ENCODE peak calls at places on chromosomes 1 and 21, in five cellular contexts. One of them, this sample, is unnamed.

GRCh38 chr1:108692724-108693655 is 880 bp downstream of the PRPF38B start:
- DNase-seq in NT2/D1: peak
- DNase-seq in activated CD4-positive, alpha-beta T cell treated with anti-CD3 and anti-CD28 coated beads, Interleukin-2, amount 50 U/mL, for 24 hours: no peak
- DNase-seq in lower lobe of right lung: peak
- DNase-seq in tibial artery: peak
- DNase-seq in this sample: peak

GRCh38 chr1:119347858-119348257 is 20.7 kb upstream of the HAO2 start:
- DNase-seq in tibial artery: no peak
- DNase-seq in activated CD4-positive, alpha-beta T cell treated with anti-CD3 and anti-CD28 coated beads, Interleukin-2, amount 50 U/mL, for 24 hours: no peak
- DNase-seq in NT2/D1: no peak
- DNase-seq in lower lobe of right lung: no peak
- DNase-seq in this sample: no peak

GRCh38 chr1:5649166-5649551 is 343.1 kb downstream of the NPHP4 start:
- DNase-seq in activated CD4-positive, alpha-beta T cell treated with anti-CD3 and anti-CD28 coated beads, Interleukin-2, amount 50 U/mL, for 24 hours: no peak
- DNase-seq in lower lobe of right lung: no peak
- DNase-seq in tibial artery: no peak
- DNase-seq in NT2/D1: no peak
- DNase-seq in this sample: no peak

GRCh38 chr1:118143828-118144227 is 41.2 kb downstream of the SPAG17 start:
- DNase-seq in NT2/D1: no peak
- DNase-seq in lower lobe of right lung: no peak
- DNase-seq in tibial artery: no peak
- DNase-seq in activated CD4-positive, alpha-beta T cell treated with anti-CD3 and anti-CD28 coated beads, Interleukin-2, amount 50 U/mL, for 24 hours: no peak
- DNase-seq in this sample: no peak

GRCh38 chr1:159879977-159880376 is 17.5 kb upstream of the VSIG8 start:
- DNase-seq in tibial artery: no peak
- DNase-seq in activated CD4-positive, alpha-beta T cell treated with anti-CD3 and anti-CD28 coated beads, Interleukin-2, amount 50 U/mL, for 24 hours: no peak
- DNase-seq in lower lobe of right lung: no peak
- DNase-seq in NT2/D1: no peak
- DNase-seq in this sample: no peak

GRCh38 chr1:40739455-40740008 is 44.1 kb upstream of the KCNQ4 start:
- DNase-seq in lower lobe of right lung: no peak
- DNase-seq in tibial artery: no peak
- DNase-seq in NT2/D1: no peak
- DNase-seq in activated CD4-positive, alpha-beta T cell treated with anti-CD3 and anti-CD28 coated beads, Interleukin-2, amount 50 U/mL, for 24 hours: no peak
- DNase-seq in this sample: no peak

GRCh38 chr1:234782057-234782800 is 172.3 kb upstream of the IRF2BP2 start:
- DNase-seq in NT2/D1: no peak
- DNase-seq in lower lobe of right lung: no peak
- DNase-seq in tibial artery: no peak
- DNase-seq in activated CD4-positive, alpha-beta T cell treated with anti-CD3 and anti-CD28 coated beads, Interleukin-2, amount 50 U/mL, for 24 hours: no peak
- DNase-seq in this sample: no peak

GRCh38 chr1:42479621-42480020 is 16.5 kb downstream of the CCDC30 start:
- DNase-seq in activated CD4-positive, alpha-beta T cell treated with anti-CD3 and anti-CD28 coated beads, Interleukin-2, amount 50 U/mL, for 24 hours: no peak
- DNase-seq in tibial artery: no peak
- DNase-seq in lower lobe of right lung: no peak
- DNase-seq in NT2/D1: no peak
- DNase-seq in this sample: no peak

GRCh38 chr1:186781731-186782130 is 47.0 kb upstream of the PLA2G4A start:
- DNase-seq in activated CD4-positive, alpha-beta T cell treated with anti-CD3 and anti-CD28 coated beads, Interleukin-2, amount 50 U/mL, for 24 hours: no peak
- DNase-seq in NT2/D1: no peak
- DNase-seq in lower lobe of right lung: no peak
- DNase-seq in tibial artery: no peak
- DNase-seq in this sample: no peak

GRCh38 chr1:235075955-235076308 is 52.7 kb downstream of the TOMM20 start:
- DNase-seq in lower lobe of right lung: peak
- DNase-seq in tibial artery: no peak
- DNase-seq in activated CD4-positive, alpha-beta T cell treated with anti-CD3 and anti-CD28 coated beads, Interleukin-2, amount 50 U/mL, for 24 hours: no peak
- DNase-seq in NT2/D1: no peak
- DNase-seq in this sample: peak

GRCh38 chr1:6280761-6281451 is 20.0 kb upstream of the GPR153 start:
- DNase-seq in lower lobe of right lung: peak
- DNase-seq in activated CD4-positive, alpha-beta T cell treated with anti-CD3 and anti-CD28 coated beads, Interleukin-2, amount 50 U/mL, for 24 hours: no peak
- DNase-seq in NT2/D1: no peak
- DNase-seq in tibial artery: no peak
- DNase-seq in this sample: peak

GRCh38 chr1:2554621-2555387 is 1.4 kb upstream of the TNFRSF14 start:
- DNase-seq in activated CD4-positive, alpha-beta T cell treated with anti-CD3 and anti-CD28 coated beads, Interleukin-2, amount 50 U/mL, for 24 hours: no peak
- DNase-seq in lower lobe of right lung: no peak
- DNase-seq in tibial artery: no peak
- DNase-seq in NT2/D1: no peak
- DNase-seq in this sample: no peak

GRCh38 chr1:178614286-178614685 is 101.4 kb downstream of the TEX35 start:
- DNase-seq in tibial artery: no peak
- DNase-seq in lower lobe of right lung: no peak
- DNase-seq in activated CD4-positive, alpha-beta T cell treated with anti-CD3 and anti-CD28 coated beads, Interleukin-2, amount 50 U/mL, for 24 hours: no peak
- DNase-seq in NT2/D1: no peak
- DNase-seq in this sample: no peak

GRCh38 chr1:151187205-151187604 is 2.8 kb downstream of the VPS72 start:
- DNase-seq in lower lobe of right lung: no peak
- DNase-seq in activated CD4-positive, alpha-beta T cell treated with anti-CD3 and anti-CD28 coated beads, Interleukin-2, amount 50 U/mL, for 24 hours: no peak
- DNase-seq in NT2/D1: no peak
- DNase-seq in tibial artery: peak
- DNase-seq in this sample: no peak

GRCh38 chr21:46322351-46323226 is 1.1 kb downstream of the C21orf58 start:
- DNase-seq in lower lobe of right lung: no peak
- DNase-seq in activated CD4-positive, alpha-beta T cell treated with anti-CD3 and anti-CD28 coated beads, Interleukin-2, amount 50 U/mL, for 24 hours: no peak
- DNase-seq in tibial artery: no peak
- DNase-seq in NT2/D1: no peak
- DNase-seq in this sample: no peak

GRCh38 chr1:212684511-212685090 is 15.0 kb downstream of the BATF3 start:
- DNase-seq in NT2/D1: no peak
- DNase-seq in activated CD4-positive, alpha-beta T cell treated with anti-CD3 and anti-CD28 coated beads, Interleukin-2, amount 50 U/mL, for 24 hours: no peak
- DNase-seq in tibial artery: no peak
- DNase-seq in lower lobe of right lung: no peak
- DNase-seq in this sample: no peak

GRCh38 chr1:206706298-206706791 is 21.6 kb downstream of the MAPKAPK2 start:
- DNase-seq in tibial artery: peak
- DNase-seq in NT2/D1: no peak
- DNase-seq in lower lobe of right lung: no peak
- DNase-seq in activated CD4-positive, alpha-beta T cell treated with anti-CD3 and anti-CD28 coated beads, Interleukin-2, amount 50 U/mL, for 24 hours: no peak
- DNase-seq in this sample: peak

GRCh38 chr1:243628476-243628907 is 221.6 kb downstream of the AKT3 start:
- DNase-seq in tibial artery: no peak
- DNase-seq in lower lobe of right lung: no peak
- DNase-seq in activated CD4-positive, alpha-beta T cell treated with anti-CD3 and anti-CD28 coated beads, Interleukin-2, amount 50 U/mL, for 24 hours: no peak
- DNase-seq in NT2/D1: no peak
- DNase-seq in this sample: no peak

GRCh38 chr1:165492845-165493244 is 47.9 kb upstream of the RXRG start:
- DNase-seq in NT2/D1: no peak
- DNase-seq in tibial artery: no peak
- DNase-seq in activated CD4-positive, alpha-beta T cell treated with anti-CD3 and anti-CD28 coated beads, Interleukin-2, amount 50 U/mL, for 24 hours: no peak
- DNase-seq in lower lobe of right lung: no peak
- DNase-seq in this sample: no peak

GRCh38 chr21:29164330-29164942 is 34.0 kb downstream of the MAP3K7CL start:
- DNase-seq in tibial artery: no peak
- DNase-seq in lower lobe of right lung: no peak
- DNase-seq in activated CD4-positive, alpha-beta T cell treated with anti-CD3 and anti-CD28 coated beads, Interleukin-2, amount 50 U/mL, for 24 hours: no peak
- DNase-seq in NT2/D1: peak
- DNase-seq in this sample: no peak

GRCh38 chr1:83692524-83693336 is 306.2 kb downstream of the TTLL7 start:
- DNase-seq in activated CD4-positive, alpha-beta T cell treated with anti-CD3 and anti-CD28 coated beads, Interleukin-2, amount 50 U/mL, for 24 hours: no peak
- DNase-seq in NT2/D1: peak
- DNase-seq in lower lobe of right lung: no peak
- DNase-seq in tibial artery: no peak
- DNase-seq in this sample: peak

GRCh38 chr1:112719706-112720105 is 4.6 kb upstream of the PPM1J start:
- DNase-seq in activated CD4-positive, alpha-beta T cell treated with anti-CD3 and anti-CD28 coated beads, Interleukin-2, amount 50 U/mL, for 24 hours: no peak
- DNase-seq in tibial artery: peak
- DNase-seq in lower lobe of right lung: no peak
- DNase-seq in NT2/D1: no peak
- DNase-seq in this sample: no peak

GRCh38 chr1:205774277-205775014 is 836 bp downstream of the RAB29 start:
- DNase-seq in NT2/D1: no peak
- DNase-seq in tibial artery: peak
- DNase-seq in activated CD4-positive, alpha-beta T cell treated with anti-CD3 and anti-CD28 coated beads, Interleukin-2, amount 50 U/mL, for 24 hours: no peak
- DNase-seq in lower lobe of right lung: peak
- DNase-seq in this sample: no peak

GRCh38 chr1:99638853-99639252 is 7.1 kb upstream of the PALMD start:
- DNase-seq in activated CD4-positive, alpha-beta T cell treated with anti-CD3 and anti-CD28 coated beads, Interleukin-2, amount 50 U/mL, for 24 hours: no peak
- DNase-seq in NT2/D1: no peak
- DNase-seq in lower lobe of right lung: no peak
- DNase-seq in tibial artery: no peak
- DNase-seq in this sample: no peak

GRCh38 chr1:2971609-2972008 is 49.7 kb upstream of the ACTRT2 start:
- DNase-seq in NT2/D1: no peak
- DNase-seq in activated CD4-positive, alpha-beta T cell treated with anti-CD3 and anti-CD28 coated beads, Interleukin-2, amount 50 U/mL, for 24 hours: no peak
- DNase-seq in lower lobe of right lung: no peak
- DNase-seq in tibial artery: peak
- DNase-seq in this sample: peak

GRCh38 chr1:66510407-66510806 is 23.5 kb upstream of the SGIP1 start:
- DNase-seq in NT2/D1: no peak
- DNase-seq in activated CD4-positive, alpha-beta T cell treated with anti-CD3 and anti-CD28 coated beads, Interleukin-2, amount 50 U/mL, for 24 hours: no peak
- DNase-seq in lower lobe of right lung: no peak
- DNase-seq in tibial artery: no peak
- DNase-seq in this sample: peak

GRCh38 chr1:151399890-151400235 is 490 bp downstream of the PSMB4 start:
- DNase-seq in tibial artery: no peak
- DNase-seq in NT2/D1: peak
- DNase-seq in activated CD4-positive, alpha-beta T cell treated with anti-CD3 and anti-CD28 coated beads, Interleukin-2, amount 50 U/mL, for 24 hours: no peak
- DNase-seq in lower lobe of right lung: no peak
- DNase-seq in this sample: no peak

GRCh38 chr1:160207751-160208150 is 2.6 kb downstream of the PEA15 start:
- DNase-seq in tibial artery: no peak
- DNase-seq in NT2/D1: no peak
- DNase-seq in activated CD4-positive, alpha-beta T cell treated with anti-CD3 and anti-CD28 coated beads, Interleukin-2, amount 50 U/mL, for 24 hours: no peak
- DNase-seq in lower lobe of right lung: no peak
- DNase-seq in this sample: no peak

GRCh38 chr1:14522331-14523241 is 75.9 kb upstream of the KAZN start:
- DNase-seq in NT2/D1: no peak
- DNase-seq in tibial artery: no peak
- DNase-seq in lower lobe of right lung: no peak
- DNase-seq in activated CD4-positive, alpha-beta T cell treated with anti-CD3 and anti-CD28 coated beads, Interleukin-2, amount 50 U/mL, for 24 hours: no peak
- DNase-seq in this sample: peak

GRCh38 chr1:155136728-155137127 is 1.1 kb downstream of the SLC50A1 start:
- DNase-seq in activated CD4-positive, alpha-beta T cell treated with anti-CD3 and anti-CD28 coated beads, Interleukin-2, amount 50 U/mL, for 24 hours: no peak
- DNase-seq in NT2/D1: no peak
- DNase-seq in lower lobe of right lung: no peak
- DNase-seq in tibial artery: no peak
- DNase-seq in this sample: no peak

GRCh38 chr21:42056996-42057689 is 14.0 kb upstream of the UMODL1 start:
- DNase-seq in lower lobe of right lung: peak
- DNase-seq in tibial artery: peak
- DNase-seq in activated CD4-positive, alpha-beta T cell treated with anti-CD3 and anti-CD28 coated beads, Interleukin-2, amount 50 U/mL, for 24 hours: no peak
- DNase-seq in NT2/D1: no peak
- DNase-seq in this sample: peak

GRCh38 chr1:7218210-7218832 is 433.1 kb downstream of the CAMTA1 start:
- DNase-seq in activated CD4-positive, alpha-beta T cell treated with anti-CD3 and anti-CD28 coated beads, Interleukin-2, amount 50 U/mL, for 24 hours: no peak
- DNase-seq in NT2/D1: peak
- DNase-seq in tibial artery: no peak
- DNase-seq in lower lobe of right lung: no peak
- DNase-seq in this sample: no peak

GRCh38 chr1:201259476-201260235 is 23.6 kb upstream of the PKP1 start:
- DNase-seq in tibial artery: no peak
- DNase-seq in activated CD4-positive, alpha-beta T cell treated with anti-CD3 and anti-CD28 coated beads, Interleukin-2, amount 50 U/mL, for 24 hours: no peak
- DNase-seq in lower lobe of right lung: no peak
- DNase-seq in NT2/D1: no peak
- DNase-seq in this sample: peak

GRCh38 chr1:219582865-219583264 is 30.0 kb downstream of the ZC3H11B start:
- DNase-seq in NT2/D1: no peak
- DNase-seq in activated CD4-positive, alpha-beta T cell treated with anti-CD3 and anti-CD28 coated beads, Interleukin-2, amount 50 U/mL, for 24 hours: no peak
- DNase-seq in lower lobe of right lung: no peak
- DNase-seq in tibial artery: no peak
- DNase-seq in this sample: no peak

GRCh38 chr1:30902653-30903290 is 5.8 kb downstream of the SDC3 start:
- DNase-seq in activated CD4-positive, alpha-beta T cell treated with anti-CD3 and anti-CD28 coated beads, Interleukin-2, amount 50 U/mL, for 24 hours: no peak
- DNase-seq in tibial artery: no peak
- DNase-seq in NT2/D1: no peak
- DNase-seq in lower lobe of right lung: peak
- DNase-seq in this sample: peak

This sample was measured in kidney.